ENCODE peak calls at places on chromosomes 2 and 18, in eight cellular contexts. Z, Q, K, A, Y, F, M and V are unnamed samples.

GRCh38 chr2:33595385-33595784 is 3.7 kb downstream of the FAM98A start:
- DNase-seq in Q (no peak), F (no peak), M (no peak), K (no peak), Y (no peak), Z (no peak), A (no peak), V (no peak)

GRCh38 chr2:46351388-46352141 is 54.4 kb downstream of the EPAS1 start:
- DNase-seq in Y (no peak), Q (no peak), F (peak; percentile 74), K (peak; percentile 84), A (peak; percentile 68), Z (no peak), M (no peak), V (no peak)

GRCh38 chr2:26979761-26980160 is 9.3 kb downstream of the MAPRE3 start:
- DNase-seq in K (no peak), F (no peak), Y (no peak), M (peak; percentile 61), Z (no peak), A (no peak), Q (no peak), V (no peak)

GRCh38 chr2:180742809-180743208 is 237.6 kb upstream of the UBE2E3 start:
- DNase-seq in Y (no peak), A (no peak), Z (no peak), F (no peak), Q (no peak), M (peak; percentile 31), K (no peak), V (no peak)

GRCh38 chr2:69830045-69830905 is 815 bp downstream of the GMCL1 start:
- DNase-seq in Z (no peak), F (peak; percentile 53), A (no peak), Y (no peak), K (peak; percentile 67), Q (peak; percentile 13), M (no peak), V (peak; percentile 23)

GRCh38 chr18:46628206-46628605 is 28.8 kb downstream of the LOXHD1 start:
- DNase-seq in Z (no peak), A (no peak), M (no peak), Q (no peak), K (no peak), Y (no peak), F (no peak), V (no peak)

GRCh38 chr2:5777089-5777488 is 84.9 kb downstream of the SOX11 start:
- DNase-seq in Z (no peak), M (peak; percentile 44), K (no peak), Q (no peak), F (no peak), Y (no peak), A (no peak), V (no peak)

GRCh38 chr18:72542993-72543361 is 1.2 kb downstream of the CBLN2 start:
- DNase-seq in Q (no peak), F (no peak), M (no peak), A (no peak), Z (no peak), Y (no peak), K (peak; percentile 5), V (no peak)

GRCh38 chr2:193943406-193943960 is 1713.5 kb upstream of the SLC39A10 start:
- DNase-seq in F (no peak), Y (no peak), Q (no peak), M (no peak), K (no peak), A (no peak), Z (no peak), V (no peak)

GRCh38 chr2:16522031-16522818 is 143.4 kb downstream of the CYRIA start:
- DNase-seq in F (no peak), Z (no peak), Y (no peak), Q (no peak), M (no peak), K (no peak), A (no peak), V (no peak)

GRCh38 chr2:118059919-118060478 is 28.3 kb upstream of the INSIG2 start:
- DNase-seq in Y (peak; percentile 98), K (no peak), M (peak; percentile 74), Q (peak; percentile 88), A (no peak), Z (peak; percentile 87), F (no peak), V (no peak)

GRCh38 chr2:173652311-173652710 is 297.6 kb downstream of the CDCA7 start:
- DNase-seq in Y (peak; percentile 74), A (no peak), K (no peak), Q (peak; percentile 89), M (peak; percentile 93), Z (peak; percentile 52), F (no peak), V (no peak)

GRCh38 chr2:28363676-28364075 is 29.0 kb upstream of the FOSL2 start:
- DNase-seq in Y (no peak), Q (no peak), F (no peak), K (no peak), M (no peak), Z (no peak), A (no peak), V (no peak)

GRCh38 chr2:191637182-191638078 is 40.5 kb upstream of the NABP1 start:
- DNase-seq in K (no peak), Z (no peak), A (no peak), Q (peak; percentile 66), F (no peak), Y (peak; percentile 44), M (peak; percentile 71), V (no peak)

GRCh38 chr2:140696449-140696848 is 1434.4 kb downstream of the LRP1B start:
- DNase-seq in K (no peak), M (no peak), Q (no peak), Z (no peak), Y (no peak), F (no peak), A (no peak), V (no peak)

GRCh38 chr18:57813245-57813644 is 10.1 kb upstream of the ATP8B1 start:
- DNase-seq in K (no peak), Z (peak; percentile 91), A (no peak), M (peak; percentile 99), F (no peak), Q (peak; percentile 91), Y (peak; percentile 88), V (no peak)

GRCh38 chr2:16773080-16773713 is 107.6 kb upstream of the CYRIA start:
- DNase-seq in Z (no peak), K (peak; percentile 57), Y (no peak), Q (no peak), M (peak; percentile 42), A (no peak), F (no peak), V (peak; percentile 63)

GRCh38 chr2:58357521-58357920 is 116.4 kb upstream of the FANCL start:
- DNase-seq in F (no peak), K (no peak), Q (no peak), A (no peak), M (no peak), Y (no peak), Z (no peak), V (no peak)

GRCh38 chr2:118834901-118835738 is 12.3 kb downstream of the EN1 start:
- DNase-seq in Q (no peak), M (no peak), F (no peak), Z (no peak), A (no peak), Y (no peak), K (no peak), V (no peak)

GRCh38 chr2:118668431-118669424 is 178.7 kb downstream of the EN1 start:
- DNase-seq in Q (peak; percentile 96), M (peak; percentile 95), K (no peak), Y (peak; percentile 98), Z (peak; percentile 95), F (no peak), A (no peak), V (no peak)

GRCh38 chr2:168757223-168757622 is 45.2 kb upstream of the NOSTRIN start:
- DNase-seq in K (no peak), Q (no peak), M (no peak), Y (no peak), A (no peak), Z (no peak), F (no peak), V (no peak)

GRCh38 chr18:78984941-78985784 is 5.5 kb downstream of the SALL3 start:
- DNase-seq in Z (no peak), K (peak; percentile 52), Y (no peak), A (no peak), F (no peak), M (no peak), Q (no peak), V (peak; percentile 38)

GRCh38 chr2:169361706-169362345 is 508 bp downstream of the LRP2 start:
- DNase-seq in Q (no peak), A (no peak), Z (no peak), M (no peak), Y (no peak), K (peak; percentile 44), F (peak; percentile 36), V (no peak)

GRCh38 chr18:56221195-56222065 is 417.0 kb downstream of the TXNL1 start:
- DNase-seq in F (no peak), K (no peak), Y (no peak), M (no peak), Q (peak; percentile 18), Z (peak; percentile 34), A (no peak), V (no peak)

GRCh38 chr2:230422149-230422548 is 6.1 kb downstream of the SP100 start:
- DNase-seq in Z (no peak), Y (no peak), F (no peak), K (no peak), A (no peak), M (no peak), Q (no peak), V (no peak)

GRCh38 chr2:182047544-182047943 is 61.9 kb downstream of the PPP1R1C start:
- DNase-seq in K (no peak), Y (no peak), F (no peak), Z (no peak), A (no peak), Q (no peak), M (no peak), V (no peak)

GRCh38 chr2:20433249-20433648 is 13.6 kb upstream of the RHOB start:
- DNase-seq in K (no peak), M (no peak), A (no peak), Z (no peak), F (no peak), Q (no peak), Y (no peak), V (no peak)

GRCh38 chr18:48134609-48135008 is 204.2 kb upstream of the SMAD2 start:
- DNase-seq in K (no peak), Z (no peak), Y (no peak), A (no peak), F (no peak), Q (no peak), M (no peak), V (no peak)

GRCh38 chr2:226190479-226191252 is 609.0 kb downstream of the IRS1 start:
- DNase-seq in A (no peak), M (peak; percentile 31), K (no peak), Y (no peak), F (no peak), Q (no peak), Z (no peak), V (no peak)

GRCh38 chr2:132909427-132909826 is 239.4 kb upstream of the LYPD1 start:
- DNase-seq in A (no peak), K (no peak), F (no peak), M (peak; percentile 68), Q (no peak), Y (no peak), Z (no peak), V (no peak)

GRCh38 chr18:21184396-21184996 is 57.5 kb upstream of the GREB1L start:
- DNase-seq in Z (no peak), M (no peak), Y (no peak), Q (no peak), K (no peak), F (no peak), A (no peak), V (no peak)

GRCh38 chr2:113061896-113062770 is 3.1 kb downstream of the IL36RN start:
- DNase-seq in Y (no peak), Q (no peak), F (no peak), M (no peak), A (no peak), K (no peak), Z (no peak), V (no peak)

GRCh38 chr2:148541792-148542191 is 102.8 kb upstream of the EPC2 start:
- DNase-seq in M (no peak), Z (no peak), Y (no peak), Q (no peak), A (no peak), F (no peak), K (no peak), V (no peak)

GRCh38 chr2:236041616-236042015 is 126.6 kb downstream of the GBX2 start:
- DNase-seq in A (no peak), Z (no peak), Q (no peak), Y (no peak), K (no peak), F (no peak), M (no peak), V (no peak)